ENCODE peak calls at places on chromosome 1, in six cellular contexts. H is mammary epithelial cell, F is activated T-cell treated with anti-CD3 and anti-CD28 coated beads for 1 hour, I is osteocyte, K is KBM-7, P is HuH-7. W is an unnamed sample.

GRCh38 chr1:53326598-53327182 is 1.2 kb downstream of the LRP8 start:
- DNase-seq in H (no peak), F (no peak), I (no peak), K (no peak), P (peak), W (no peak)

GRCh38 chr1:85374160-85374559 is 90.8 kb downstream of the DDAH1 start:
- DNase-seq in H (peak), F (no peak), I (no peak), K (no peak), P (no peak), W (no peak)

GRCh38 chr1:214844319-214844718 is 238.2 kb upstream of the KCNK2 start:
- DNase-seq in H (no peak), F (no peak), I (no peak), K (no peak), P (no peak), W (no peak)

GRCh38 chr1:42963378-42964005 is 4.8 kb upstream of the SLC2A1 start:
- DNase-seq in H (peak), F (no peak), I (no peak), K (no peak), P (no peak), W (no peak)

GRCh38 chr1:158101944-158102343 is 78.8 kb upstream of the CD1D start:
- DNase-seq in H (peak), F (no peak), I (no peak), K (no peak), P (no peak), W (no peak)

GRCh38 chr1:63813829-63814277 is 40.0 kb downstream of the ROR1 start:
- DNase-seq in H (peak), F (no peak), I (no peak), K (no peak), P (no peak), W (no peak)

GRCh38 chr1:235073331-235073967 is 55.2 kb downstream of the TOMM20 start:
- DNase-seq in H (peak), F (no peak), I (no peak), K (no peak), P (peak), W (no peak)

GRCh38 chr1:29621826-29622435 is 385.6 kb downstream of the PTPRU start:
- DNase-seq in H (no peak), F (no peak), I (peak), K (no peak), P (no peak), W (no peak)

GRCh38 chr1:110494522-110495406 is 24.2 kb downstream of the KCNA10 start:
- DNase-seq in H (no peak), F (no peak), I (no peak), K (no peak), P (no peak), W (no peak)

GRCh38 chr1:22201023-22201422 is 58.1 kb upstream of the WNT4 start:
- DNase-seq in H (no peak), F (no peak), I (no peak), K (no peak), P (no peak), W (no peak)

GRCh38 chr1:22133247-22133927 is 9.5 kb downstream of the WNT4 start:
- DNase-seq in H (no peak), F (no peak), I (no peak), K (no peak), P (no peak), W (no peak)

W was measured in activated gamma-delta T cell treated with anti-CD3 and anti-CD28 coated beads, Interleukin-2, amount 50 U/mL, for 16 hours.